ENCODE peak calls at places on chromosomes 7 and 10, in six cellular contexts. X is right atrium auricular region, W is IMR-90, N is psoas muscle, Q is dorsolateral prefrontal cortex, I is heart left ventricle. K is an unnamed sample.

GRCh38 chr10:31644931-31645633 is 283.5 kb downstream of the ARHGAP12 start:
- DNase-seq in N (no peak), X (no peak), Q (no peak), W (peak), I (no peak), K (no peak)

GRCh38 chr7:113519447-113519846 is 399.4 kb downstream of the PPP1R3A start:
- DNase-seq in N (no peak), Q (no peak), I (no peak), W (no peak), X (no peak), K (no peak)

GRCh38 chr10:122464575-122464974 is 3.2 kb downstream of the HTRA1 start:
- DNase-seq in N (no peak), W (no peak), I (no peak), X (no peak), Q (no peak), K (no peak)

GRCh38 chr7:115631782-115632181 is 398.8 kb downstream of the TFEC start:
- DNase-seq in X (no peak), W (peak), Q (no peak), N (no peak), I (no peak), K (no peak)

GRCh38 chr10:76036410-76036940 is 605.1 kb downstream of the LRMDA start:
- DNase-seq in Q (peak), W (peak), N (peak), X (peak), I (peak), K (peak)

GRCh38 chr10:25933653-25934608 is at the start of gene MYO3A:
- DNase-seq in X (no peak), Q (no peak), I (no peak), N (no peak), W (no peak), K (peak)

GRCh38 chr10:100826983-100827818 is 81.8 kb downstream of the PAX2 start:
- DNase-seq in W (no peak), I (no peak), X (no peak), Q (no peak), N (no peak), K (peak)

GRCh38 chr7:130079846-130080394 is 9.6 kb downstream of the KLHDC10 start:
- DNase-seq in Q (no peak), X (no peak), W (no peak), I (no peak), N (no peak), K (no peak)

GRCh38 chr10:75375828-75376227 is 25.7 kb downstream of the ZNF503 start:
- DNase-seq in N (no peak), W (no peak), I (no peak), X (no peak), Q (no peak), K (no peak)

GRCh38 chr7:323410-323809 is 33.4 kb downstream of the FOXL3 start:
- DNase-seq in Q (no peak), N (no peak), W (no peak), I (peak), X (no peak), K (no peak)

GRCh38 chr10:42477170-42477569 is 161.2 kb downstream of the ZNF33B start:
- DNase-seq in X (no peak), W (no peak), N (no peak), I (no peak), Q (no peak), K (no peak)

GRCh38 chr7:90262438-90262837 is 17.5 kb downstream of the CFAP69 start:
- DNase-seq in X (no peak), N (no peak), W (peak), Q (no peak), I (no peak), K (no peak)

GRCh38 chr7:132158841-132159240 is 417.4 kb downstream of the PLXNA4 start:
- DNase-seq in N (no peak), W (no peak), I (no peak), Q (no peak), X (no peak), K (no peak)

GRCh38 chr10:74900297-74900696 is 73.9 kb downstream of the KAT6B start:
- DNase-seq in I (no peak), N (no peak), W (no peak), X (no peak), Q (no peak), K (no peak)

GRCh38 chr10:132254841-132255240 is 52.9 kb downstream of the STK32C start:
- DNase-seq in Q (no peak), I (no peak), N (no peak), X (no peak), W (no peak), K (no peak)

GRCh38 chr10:48779077-48779476 is 94.4 kb downstream of the WDFY4 start:
- DNase-seq in I (no peak), W (no peak), Q (no peak), X (peak), N (no peak), K (no peak)

GRCh38 chr10:28679941-28680752 is 2.8 kb downstream of the BAMBI start:
- DNase-seq in N (no peak), X (no peak), W (no peak), I (no peak), Q (no peak), K (peak)

GRCh38 chr10:128024426-128024825 is 101.8 kb downstream of the MKI67 start:
- DNase-seq in X (no peak), I (no peak), N (no peak), W (no peak), Q (peak), K (no peak)

GRCh38 chr7:44709011-44709915 is 39.4 kb upstream of the ZMIZ2 start:
- DNase-seq in I (no peak), X (no peak), N (no peak), W (no peak), Q (no peak), K (no peak)

GRCh38 chr7:69429817-69430501 is 168.3 kb upstream of the AUTS2 start:
- DNase-seq in I (peak), Q (peak), X (no peak), W (no peak), N (peak), K (no peak)

GRCh38 chr7:157717211-157718174 is 380.7 kb downstream of the DNAJB6 start:
- DNase-seq in W (no peak), Q (no peak), N (no peak), X (no peak), I (peak), K (no peak)

GRCh38 chr10:76649723-76650127 is 987.9 kb downstream of the KCNMA1 start:
- DNase-seq in N (no peak), W (peak), Q (no peak), I (no peak), X (no peak), K (no peak)

GRCh38 chr7:39847227-39847626 is 102.8 kb upstream of the CDK13 start:
- DNase-seq in N (no peak), I (no peak), Q (no peak), W (peak), X (no peak), K (no peak)

GRCh38 chr10:75019360-75019759 is 92.1 kb upstream of the SAMD8 start:
- DNase-seq in W (peak), Q (no peak), I (no peak), N (no peak), X (no peak), K (no peak)

DNA sequence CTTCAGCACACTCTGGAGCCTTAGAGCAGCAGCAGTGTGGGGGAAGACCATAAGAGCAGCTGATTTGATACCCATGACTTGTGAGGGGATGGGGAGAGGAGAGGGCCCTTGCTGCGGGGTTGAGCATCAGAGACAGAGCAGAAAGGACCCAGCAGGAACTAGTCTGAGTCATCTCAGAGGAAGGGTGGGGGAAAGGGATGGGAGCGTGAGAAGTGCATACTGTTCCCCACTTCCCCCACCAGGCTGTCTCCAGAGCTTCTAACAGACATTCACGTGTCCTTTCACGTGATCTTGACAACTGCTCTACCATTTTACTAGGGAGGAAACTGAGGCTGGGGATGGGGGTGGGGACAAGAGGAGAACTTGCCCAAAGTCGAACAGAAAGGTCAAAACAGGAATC is 38.7 kb downstream of the FAM241B start:
- DNase-seq in W (no peak), N (no peak), X (no peak), I (no peak), Q (no peak), K (no peak)
- TF ChIP-seq CTCF in W (no peak), N (no peak), X (no peak), I (no peak), Q (no peak), K (no peak)

GRCh38 chr10:36443233-36443632 is 682.2 kb upstream of the ANKRD30A start:
- DNase-seq in Q (no peak), N (no peak), W (no peak), X (no peak), I (no peak), K (no peak)

GRCh38 chr10:36448760-36449681 is 676.4 kb upstream of the ANKRD30A start:
- DNase-seq in N (no peak), X (no peak), W (peak), I (no peak), Q (no peak), K (no peak)

GRCh38 chr10:36450385-36450784 is 675.0 kb upstream of the ANKRD30A start:
- DNase-seq in Q (no peak), I (no peak), N (no peak), X (no peak), W (peak), K (no peak)

GRCh38 chr10:36451391-36451790 is 674.0 kb upstream of the ANKRD30A start:
- DNase-seq in X (no peak), N (no peak), Q (no peak), I (no peak), W (no peak), K (no peak)

DNA sequence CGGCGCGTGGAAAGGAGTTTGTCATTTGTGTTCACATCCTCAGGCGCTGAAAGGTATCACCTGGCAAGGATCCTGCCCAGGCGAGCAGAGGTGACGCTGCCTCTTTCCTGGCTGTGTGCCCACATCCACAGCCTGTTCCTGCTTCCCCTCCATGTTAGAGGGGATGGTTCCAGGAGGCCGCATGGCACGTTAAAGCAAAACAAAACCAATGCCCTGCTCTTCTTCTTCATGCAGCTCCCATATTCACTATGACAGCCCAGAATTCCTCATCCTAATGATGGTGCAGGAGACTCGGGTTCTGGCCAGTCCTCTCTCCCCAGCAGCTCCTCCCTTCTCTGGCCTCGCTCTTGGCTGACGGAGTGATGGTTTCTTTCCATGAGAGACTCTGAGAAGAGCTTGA is 678.5 kb upstream of the ANKRD30A start:
- DNase-seq in I (peak), Q (no peak), N (no peak), W (no peak), X (peak), K (no peak)
- TF ChIP-seq CTCF in I (no peak), Q (no peak), N (no peak), W (no peak), X (no peak), K (no peak)

GRCh38 chr7:134553976-134554375 is 5.1 kb downstream of the AKR1B15 start:
- DNase-seq in W (peak), I (no peak), N (no peak), X (no peak), Q (no peak), K (no peak)
- TF ChIP-seq CTCF in W (no peak), I (no peak), N (peak), X (no peak), Q (no peak), K (no peak)

GRCh38 chr7:101108961-101109360 is 17.9 kb upstream of the SERPINE1 start:
- DNase-seq in Q (no peak), I (no peak), W (no peak), X (no peak), N (no peak), K (no peak)

GRCh38 chr7:101112233-101112632 is 14.7 kb upstream of the SERPINE1 start:
- DNase-seq in N (peak), I (peak), X (peak), Q (no peak), W (no peak), K (no peak)

GRCh38 chr7:101108330-101108857 is 18.5 kb upstream of the SERPINE1 start:
- DNase-seq in X (peak), Q (peak), W (no peak), N (peak), I (peak), K (no peak)

GRCh38 chr7:101111261-101111660 is 15.6 kb upstream of the SERPINE1 start:
- DNase-seq in X (no peak), Q (no peak), W (no peak), N (no peak), I (no peak), K (no peak)

DNA sequence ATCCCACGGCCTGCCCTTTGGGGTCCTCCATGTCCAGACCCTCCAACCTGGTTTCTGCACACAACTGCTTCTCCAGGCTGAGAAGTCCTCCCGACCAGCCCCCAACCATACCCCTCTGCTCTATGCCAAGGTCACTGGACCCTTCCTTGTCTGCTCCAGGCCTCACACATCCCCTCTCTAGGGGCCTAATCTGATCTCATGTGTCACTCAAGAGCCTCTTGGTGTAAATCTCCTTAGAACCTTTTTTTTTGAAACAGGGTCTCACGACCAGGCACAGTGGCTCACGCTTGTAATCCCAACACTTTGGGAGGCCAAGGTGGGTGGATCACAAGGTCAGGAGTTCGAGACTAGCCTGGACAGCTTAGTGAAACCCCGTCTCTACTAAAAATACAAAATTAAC is 17.5 kb upstream of the SERPINE1 start:
- DNase-seq in Q (no peak), W (no peak), I (no peak), N (no peak), X (no peak), K (no peak)
- TF ChIP-seq CTCF in Q (no peak), W (no peak), I (no peak), N (no peak), X (no peak), K (no peak)

GRCh38 chr7:42886129-42886528 is 25.7 kb downstream of the C7orf25 start:
- DNase-seq in W (no peak), X (no peak), Q (no peak), N (no peak), I (no peak), K (no peak)
- TF ChIP-seq CTCF in W (peak), X (no peak), Q (peak), N (no peak), I (no peak), K (no peak)

GRCh38 chr7:29955075-29955792 is 34.4 kb downstream of the SCRN1 start:
- DNase-seq in X (no peak), N (no peak), I (no peak), W (no peak), Q (no peak), K (no peak)
- TF ChIP-seq CTCF in X (no peak), N (no peak), I (no peak), W (no peak), Q (no peak), K (no peak)

GRCh38 chr7:45917064-45917463 is 4.0 kb downstream of the IGFBP3 start:
- DNase-seq in X (peak), N (no peak), Q (no peak), I (no peak), W (no peak), K (no peak)

GRCh38 chr7:45915606-45916005 is 5.5 kb downstream of the IGFBP3 start:
- DNase-seq in W (peak), X (no peak), Q (no peak), I (no peak), N (no peak), K (no peak)

GRCh38 chr7:45919231-45919825 is 1.7 kb downstream of the IGFBP3 start:
- DNase-seq in X (peak), Q (no peak), I (no peak), W (no peak), N (no peak), K (no peak)

GRCh38 chr7:45918556-45918955 is 2.5 kb downstream of the IGFBP3 start:
- DNase-seq in Q (no peak), W (no peak), N (no peak), X (no peak), I (no peak), K (no peak)

DNA sequence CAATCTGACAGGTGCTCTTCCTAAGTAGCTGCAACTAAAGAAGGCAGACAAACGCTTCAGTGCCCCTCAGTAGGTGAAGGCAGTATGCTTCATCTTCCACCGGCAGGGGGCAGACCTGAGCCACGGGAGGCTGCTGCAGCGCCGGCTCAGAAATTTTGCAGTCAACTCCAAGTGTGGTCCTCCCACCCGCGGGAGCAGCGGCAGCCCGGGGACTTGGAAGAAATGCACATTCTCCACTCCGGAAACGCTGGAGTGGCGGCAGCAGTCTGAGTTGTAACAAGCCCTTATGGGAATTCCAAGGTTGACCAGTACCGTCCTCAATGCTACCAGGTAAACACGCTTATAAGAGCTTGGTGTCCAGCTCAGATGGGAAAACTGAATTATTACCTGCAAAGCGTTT is 3.4 kb downstream of the IGFBP3 start:
- DNase-seq in X (peak), Q (peak), W (peak), I (peak), N (peak), K (peak)
- TF ChIP-seq CTCF in X (peak), Q (peak), W (peak), I (peak), N (peak), K (peak)

GRCh38 chr7:15888090-15888489 is 201.6 kb upstream of the MEOX2 start:
- DNase-seq in I (no peak), X (no peak), W (no peak), N (no peak), Q (no peak), K (no peak)

GRCh38 chr7:15886626-15887025 is 200.1 kb upstream of the MEOX2 start:
- DNase-seq in N (no peak), Q (no peak), I (no peak), W (no peak), X (no peak), K (no peak)

GRCh38 chr7:15891151-15891842 is 204.8 kb upstream of the MEOX2 start:
- DNase-seq in Q (no peak), W (peak), X (no peak), I (no peak), N (no peak), K (no peak)

GRCh38 chr7:15885678-15886077 is 199.2 kb upstream of the MEOX2 start:
- DNase-seq in I (no peak), X (no peak), Q (no peak), W (no peak), N (no peak), K (no peak)

DNA sequence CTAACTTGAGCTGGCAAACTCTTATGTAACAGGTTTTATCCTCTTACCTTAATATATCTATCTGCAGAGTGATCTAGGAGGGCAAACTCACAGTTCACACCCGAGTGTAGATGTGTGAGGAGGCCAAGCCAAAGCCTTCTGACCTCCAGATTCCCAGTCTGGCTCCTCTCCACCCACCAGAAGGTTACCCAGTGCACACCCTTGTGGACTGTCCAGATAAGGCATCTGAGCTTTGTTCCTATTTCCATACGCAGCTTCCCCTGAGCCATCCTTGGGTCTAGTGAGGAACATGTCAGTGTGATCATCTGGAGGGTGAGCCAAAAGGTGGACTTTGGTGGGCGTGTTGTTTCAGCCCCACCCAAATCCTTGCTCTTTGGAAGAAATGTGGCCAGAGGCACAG is 203.0 kb upstream of the MEOX2 start:
- DNase-seq in I (no peak), Q (no peak), W (no peak), X (no peak), N (no peak), K (peak)
- TF ChIP-seq CTCF in I (peak), Q (no peak), W (no peak), X (no peak), N (peak), K (peak)

DNA sequence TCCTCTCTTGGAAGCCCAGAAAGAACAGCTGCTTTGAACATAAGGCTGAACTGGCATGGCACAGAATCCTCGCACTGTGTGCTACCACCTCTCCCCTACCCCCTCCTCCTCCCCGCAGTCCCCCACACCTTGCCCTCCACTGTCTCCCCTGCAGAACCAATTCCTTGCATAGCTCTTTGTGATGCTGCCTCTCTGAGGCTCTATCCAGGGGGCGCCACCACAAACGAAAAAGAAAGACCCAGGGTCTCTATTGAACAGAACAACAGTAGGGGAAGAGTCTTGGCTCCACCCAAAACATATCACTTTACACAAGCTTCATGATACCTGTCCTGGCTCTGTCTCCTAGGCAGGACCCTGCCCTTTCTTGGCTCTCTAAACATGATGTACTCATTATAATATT is 26.2 kb upstream of the EBLN1 start:
- DNase-seq in Q (no peak), I (no peak), X (no peak), N (no peak), W (no peak), K (peak)
- TF ChIP-seq CTCF in Q (no peak), I (no peak), X (no peak), N (no peak), W (no peak), K (no peak)

K was measured in Calu3.